ENCODE peak calls at places on chromosome 2, in six cellular contexts. J is NCI-H526 treated with DMSO at 0.1 percent for 48 hours, Y is body of pancreas, M is D341Med, Z is left cardiac atrium, S is GM18507. U is an unnamed sample.

GRCh38 chr2:119301413-119301812 is 65.2 kb downstream of the C2orf76 start:
- DNase-seq in J (no peak), Z (no peak), M (no peak), S (no peak), Y (no peak), U (no peak)

GRCh38 chr2:57407742-57408343 is 638.8 kb upstream of the VRK2 start:
- DNase-seq in M (no peak), Y (no peak), J (no peak), S (no peak), Z (no peak), U (no peak)

GRCh38 chr2:38465789-38466127 is 88.7 kb upstream of the ATL2 start:
- DNase-seq in Y (peak), M (peak), J (peak), Z (no peak), S (peak), U (no peak)

GRCh38 chr2:185201063-185201462 is 537.5 kb upstream of the FSIP2 start:
- DNase-seq in Y (no peak), S (no peak), Z (no peak), J (no peak), M (no peak), U (peak)

GRCh38 chr2:69628325-69629038 is 15.1 kb downstream of the AAK1 start:
- DNase-seq in Y (no peak), J (no peak), S (no peak), Z (no peak), M (no peak), U (no peak)

GRCh38 chr2:176234216-176234615 is 35.0 kb upstream of the MTX2 start:
- DNase-seq in J (no peak), Z (no peak), M (no peak), Y (no peak), S (no peak), U (no peak)

GRCh38 chr2:234686088-234686890 is 189.4 kb upstream of the ARL4C start:
- DNase-seq in S (no peak), Y (no peak), M (no peak), J (no peak), Z (no peak), U (no peak)

GRCh38 chr2:54606393-54606973 is 117.0 kb upstream of the EML6 start:
- DNase-seq in J (no peak), Z (no peak), M (no peak), S (no peak), Y (no peak), U (no peak)

GRCh38 chr2:64212346-64212745 is 68.1 kb upstream of the PELI1 start:
- DNase-seq in Z (no peak), Y (no peak), J (no peak), M (no peak), S (no peak), U (no peak)

GRCh38 chr2:62287895-62288589 is 92.1 kb downstream of the B3GNT2 start:
- DNase-seq in Z (peak), Y (peak), J (no peak), M (no peak), S (no peak), U (peak)

GRCh38 chr2:217966399-217967068 is 36.3 kb downstream of the TNS1 start:
- DNase-seq in Y (peak), S (no peak), J (no peak), Z (peak), M (no peak), U (no peak)

GRCh38 chr2:162075689-162076132 is 1.7 kb upstream of the DPP4 start:
- DNase-seq in Z (no peak), Y (no peak), M (no peak), J (no peak), S (no peak), U (no peak)

GRCh38 chr2:151357359-151357758 is at the start of gene TNFAIP6:
- DNase-seq in Y (no peak), J (no peak), M (no peak), S (no peak), Z (no peak), U (no peak)

GRCh38 chr2:40797115-40797514 is 345.2 kb upstream of the SLC8A1 start:
- DNase-seq in M (no peak), Z (no peak), Y (no peak), S (no peak), J (no peak), U (no peak)

GRCh38 chr2:50006327-50006726 is 852.0 kb upstream of the FSHR start:
- DNase-seq in Z (no peak), S (no peak), Y (no peak), J (no peak), M (no peak), U (no peak)

GRCh38 chr2:207276248-207276647 is 110.5 kb upstream of the KLF7 start:
- DNase-seq in Y (no peak), Z (no peak), S (no peak), M (no peak), J (no peak), U (no peak)

GRCh38 chr2:177243476-177243875 is 21.1 kb downstream of the NFE2L2 start:
- DNase-seq in M (no peak), Z (no peak), S (no peak), Y (no peak), J (no peak), U (no peak)

GRCh38 chr2:42847596-42848151 is 55.3 kb upstream of the HAAO start:
- DNase-seq in Y (no peak), Z (no peak), M (no peak), J (no peak), S (no peak), U (no peak)

GRCh38 chr2:225742487-225742886 is 343.0 kb downstream of the NYAP2 start:
- DNase-seq in Z (no peak), Y (no peak), J (no peak), S (no peak), M (no peak), U (no peak)

GRCh38 chr2:24543252-24543651 is 52.2 kb downstream of the NCOA1 start:
- DNase-seq in M (no peak), S (no peak), Y (no peak), Z (no peak), J (no peak), U (no peak)

GRCh38 chr2:437772-438393 is 150.0 kb upstream of the ALKAL2 start:
- DNase-seq in M (no peak), Y (peak), J (peak), S (peak), Z (no peak), U (peak)

GRCh38 chr2:174776686-174777085 is 12.4 kb upstream of the CHRNA1 start:
- DNase-seq in Z (no peak), S (no peak), M (no peak), J (no peak), Y (no peak), U (no peak)

GRCh38 chr2:209638346-209638745 is 133.3 kb upstream of the UNC80 start:
- DNase-seq in Z (no peak), S (no peak), M (no peak), J (no peak), Y (no peak), U (no peak)

GRCh38 chr2:219876931-219877330 is 249.5 kb downstream of the SLC4A3 start:
- DNase-seq in M (no peak), Z (no peak), J (no peak), Y (no peak), S (no peak), U (no peak)

GRCh38 chr2:75787532-75788132 is 76.9 kb upstream of the GCFC2 start:
- DNase-seq in S (no peak), M (peak), Y (no peak), J (peak), Z (no peak), U (peak)

GRCh38 chr2:153068915-153069314 is 350.5 kb downstream of the ARL6IP6 start:
- DNase-seq in Z (no peak), J (no peak), M (no peak), Y (no peak), S (no peak), U (no peak)